ENCODE peak calls at places on chromosomes 5 and 9, in seven cellular contexts. P is GM23338; F is WERI-Rb-1; W is IMR-90; U is HCT116; L is spleen; E is CD8-positive, alpha-beta T cell. Q is an unnamed sample. For H3K27me3 and H3K36me3, the result is how much of the 10 kb centered on the place peaks cover.

GRCh38 chr5:177382423-177383029 is 1.7 kb upstream of the SLC34A1 start:
- DNase-seq in P (peak), F (no peak), W (peak), U (no peak), L (no peak), E (no peak), Q (no peak)

GRCh38 chr5:115888027-115888426 is 46.3 kb downstream of the AP3S1 start:
- DNase-seq in P (peak), F (no peak), W (peak), U (peak), L (no peak), E (no peak), Q (no peak)

GRCh38 chr9:121815556-121816448 is 164.4 kb downstream of the DAB2IP start:
- DNase-seq in P (no peak), F (no peak), W (no peak), U (no peak), L (no peak), E (no peak), Q (no peak)

GRCh38 chr9:89996717-89997116 is 391.9 kb downstream of the GADD45G start:
- DNase-seq in P (no peak), F (peak), W (no peak), U (no peak), L (no peak), E (no peak), Q (no peak)

GRCh38 chr9:76642074-76642473 is 122.2 kb upstream of the PCA3 start:
- DNase-seq in P (no peak), F (no peak), W (no peak), U (no peak), L (no peak), E (no peak), Q (no peak)

GRCh38 chr5:81393783-81394718 is at the start of gene ACOT12:
- DNase-seq in P (peak), F (no peak), W (peak), U (no peak), L (peak), E (no peak), Q (no peak)

GRCh38 chr5:159802661-159803060 is 113.6 kb upstream of the ADRA1B start:
- DNase-seq in P (no peak), F (no peak), W (no peak), U (no peak), L (no peak), E (no peak), Q (no peak)

GRCh38 chr5:139475865-139476651 is 5.3 kb downstream of the SMIM33 start:
- DNase-seq in P (no peak), F (no peak), W (no peak), U (no peak), L (no peak), E (no peak), Q (no peak)

GRCh38 chr5:150122158-150122510 is 33.5 kb downstream of the PDGFRB start:
- DNase-seq in P (peak), F (no peak), W (no peak), U (no peak), L (peak), E (no peak), Q (no peak)

GRCh38 chr9:115141612-115142011 is 23.7 kb upstream of the TNC start:
- DNase-seq in P (no peak), F (no peak), W (no peak), U (no peak), L (no peak), E (no peak), Q (no peak)

GRCh38 chr9:123710299-123710698 is 219.6 kb downstream of the DENND1A start:
- DNase-seq in P (no peak), F (no peak), W (peak), U (no peak), L (no peak), E (no peak), Q (peak)

GRCh38 chr5:61641748-61642565 is 309.9 kb downstream of the ZSWIM6 start:
- DNase-seq in P (no peak), F (no peak), W (no peak), U (no peak), L (no peak), E (no peak), Q (no peak)
- H3K27me3 ChIP-seq in P (under half), F (under half), W (under half), U (under half), L (under half), E (under half), Q (under half)

DNA sequence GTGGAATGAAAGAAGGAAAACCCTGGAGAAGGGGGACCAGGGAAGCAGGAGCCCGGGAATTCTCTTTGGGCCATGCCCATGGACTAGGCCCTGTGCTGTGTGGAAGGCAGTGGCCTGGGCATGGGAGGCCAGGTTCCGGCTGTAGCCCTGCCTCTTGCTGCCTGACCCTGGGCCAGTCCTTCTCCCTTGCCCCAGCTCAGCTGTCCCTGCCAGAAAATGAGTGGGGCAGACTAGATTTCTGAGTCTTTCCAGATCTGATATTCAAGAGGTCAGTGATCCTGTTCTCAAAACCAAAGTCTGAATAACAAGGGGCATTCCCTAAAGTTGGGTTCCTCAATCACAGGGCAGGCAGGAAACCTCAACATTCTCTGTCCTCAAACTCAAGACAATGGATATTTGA is 24.8 kb upstream of the CORO2A start:
- DNase-seq in P (no peak), F (no peak), W (no peak), U (no peak), L (peak), E (no peak), Q (no peak)
- H3K36me3 ChIP-seq in P (under half), F (under half), W (under half), U (under half), L (half or more), E (under half), Q (under half)

GRCh38 chr9:120737411-120737810 is 23.1 kb upstream of the MEGF9 start:
- DNase-seq in P (no peak), F (no peak), W (no peak), U (no peak), L (no peak), E (no peak), Q (no peak)

GRCh38 chr9:120740135-120740534 is 25.9 kb upstream of the MEGF9 start:
- DNase-seq in P (no peak), F (no peak), W (no peak), U (no peak), L (no peak), E (no peak), Q (no peak)

GRCh38 chr9:120741701-120742100 is 27.4 kb upstream of the MEGF9 start:
- DNase-seq in P (no peak), F (no peak), W (no peak), U (no peak), L (no peak), E (no peak), Q (no peak)

GRCh38 chr9:120745278-120745677 is 31.0 kb upstream of the MEGF9 start:
- DNase-seq in P (no peak), F (no peak), W (no peak), U (no peak), L (no peak), E (no peak), Q (no peak)

GRCh38 chr9:120742951-120743416 is 28.7 kb upstream of the MEGF9 start:
- DNase-seq in P (peak), F (peak), W (peak), U (peak), L (no peak), E (no peak), Q (peak)
- TF ChIP-seq CTCF in P (peak), F (peak), W (peak), U (peak), L (peak), E (peak), Q (peak)

GRCh38 chr5:154318691-154319090 is 127.1 kb upstream of the SAP30L start:
- DNase-seq in P (no peak), F (no peak), W (no peak), U (no peak), L (no peak), E (no peak), Q (no peak)

GRCh38 chr5:154320209-154320608 is 125.6 kb upstream of the SAP30L start:
- DNase-seq in P (no peak), F (no peak), W (no peak), U (no peak), L (no peak), E (no peak), Q (no peak)

GRCh38 chr5:154320690-154321089 is 125.1 kb upstream of the SAP30L start:
- DNase-seq in P (no peak), F (no peak), W (peak), U (no peak), L (no peak), E (no peak), Q (no peak)

GRCh38 chr5:154317916-154318315 is 127.4 kb downstream of the GALNT10 start:
- DNase-seq in P (no peak), F (no peak), W (no peak), U (no peak), L (no peak), E (no peak), Q (no peak)

DNA sequence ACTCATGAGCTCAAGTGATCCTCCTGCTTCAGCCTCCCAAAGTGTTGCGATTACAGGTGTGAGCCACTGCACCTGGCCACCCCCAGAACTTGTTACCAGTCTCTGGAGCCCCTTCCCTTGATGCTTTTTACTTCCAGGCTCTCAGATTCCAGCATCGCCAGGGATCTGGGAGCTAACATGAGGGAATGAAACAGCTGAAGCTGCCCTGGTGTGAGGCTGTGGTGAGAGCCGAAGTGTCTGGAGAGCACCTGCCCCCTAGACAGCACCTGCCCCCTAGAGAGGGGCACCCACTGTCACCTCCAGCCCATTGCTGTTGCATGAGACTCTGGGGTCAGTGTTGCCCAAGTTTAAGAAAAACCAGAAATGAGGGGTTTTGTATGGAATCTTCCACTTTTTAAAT is 124.3 kb upstream of the SAP30L start:
- DNase-seq in P (no peak), F (no peak), W (no peak), U (no peak), L (no peak), E (no peak), Q (no peak)
- H3K27me3 ChIP-seq in P (under half), F (under half), W (under half), U (under half), L (under half), E (under half), Q (under half)

DNA sequence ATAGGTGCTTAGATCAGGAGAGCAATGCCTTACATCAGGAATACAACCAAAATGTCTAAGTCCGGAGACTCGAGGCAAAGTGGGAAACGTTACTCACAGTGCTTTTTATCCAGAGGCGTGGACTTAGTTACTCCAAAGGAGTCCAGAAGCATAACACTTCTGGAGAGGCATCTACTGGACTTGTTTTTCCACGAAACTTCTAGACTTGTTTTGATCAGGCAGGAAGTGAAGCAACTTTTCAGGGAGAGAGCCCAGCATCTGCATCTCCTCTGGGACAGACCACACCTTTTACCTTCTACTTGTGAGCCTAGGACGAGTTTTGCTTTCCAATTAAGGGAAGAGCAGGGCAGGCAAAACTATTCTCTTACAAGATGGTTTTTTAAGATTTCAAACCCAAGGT is 1.2 kb upstream of the TJP2 start:
- DNase-seq in P (no peak), F (no peak), W (no peak), U (no peak), L (no peak), E (no peak), Q (no peak)
- H3K36me3 ChIP-seq in P (under half), F (under half), W (under half), U (under half), L (under half), E (under half), Q (under half)

DNA sequence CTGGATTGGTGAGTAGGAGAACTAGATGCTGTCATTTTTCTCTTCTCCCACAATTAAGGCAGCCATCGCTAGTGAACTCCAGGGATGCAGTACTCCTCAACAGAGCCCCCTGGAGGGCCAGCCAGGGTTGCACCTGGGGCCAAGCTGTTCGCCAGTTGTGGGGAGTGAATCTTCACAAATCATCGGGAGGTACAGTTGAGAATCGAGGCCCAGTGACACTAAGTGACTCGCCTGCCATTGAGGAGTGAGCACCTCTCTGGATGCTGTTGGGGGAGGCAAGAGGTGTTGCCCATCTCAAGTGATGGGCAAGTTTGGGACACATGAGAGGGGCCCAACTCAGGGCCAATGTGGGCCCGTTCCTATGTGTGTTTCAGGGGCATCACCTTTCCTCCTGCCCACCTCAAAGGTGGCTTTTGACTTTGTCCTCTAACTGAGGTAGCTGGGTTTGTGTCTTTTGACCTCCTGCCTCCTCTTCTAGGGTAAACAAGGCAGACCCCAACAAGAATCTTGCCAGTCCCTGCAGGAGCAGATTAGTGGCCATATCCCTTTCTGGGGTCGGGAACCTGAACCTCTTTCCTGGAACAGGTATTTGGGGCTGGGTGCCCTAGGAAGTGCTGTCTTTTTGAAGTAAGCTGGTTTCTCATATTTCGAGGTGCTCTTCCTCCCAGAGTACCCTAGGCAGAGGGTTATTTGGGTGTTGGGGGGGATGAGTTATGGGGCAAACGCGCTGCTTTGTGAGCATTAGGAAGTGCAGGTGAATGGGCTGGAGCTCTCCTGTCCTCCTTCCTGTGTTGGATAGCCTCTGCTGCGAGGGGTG is 181.2 kb downstream of the MACROH2A1 start:
- DNase-seq in P (peak), F (peak), W (no peak), U (no peak), L (peak), E (no peak), Q (no peak)
- TF ChIP-seq CTCF in P (peak), F (peak), W (no peak), U (peak), L (no peak), E (no peak), Q (peak)

Q was measured in kidney epithelial cell.